ENCODE peak calls at places on chromosomes 13 and 19, in eight cellular contexts. D, U, A, N, S, T, Q and Y are unnamed samples.

GRCh38 chr13:53174550-53174949 is 145.9 kb downstream of the OLFM4 start:
- DNase-seq in Q (no peak), T (no peak), S (no peak), D (no peak), N (no peak), A (no peak), U (no peak), Y (no peak)

GRCh38 chr13:33893559-33893958 is 75.6 kb downstream of the RFC3 start:
- DNase-seq in U (no peak), D (no peak), A (no peak), S (no peak), T (no peak), N (no peak), Q (no peak), Y (no peak)

GRCh38 chr19:49921871-49922755 is 6.9 kb upstream of the ATF5 start:
- DNase-seq in Q (no peak), S (no peak), U (peak), N (no peak), A (peak), D (no peak), T (no peak), Y (no peak)

GRCh38 chr19:5287066-5287465 is 53.5 kb downstream of the PTPRS start:
- DNase-seq in U (no peak), T (no peak), Q (no peak), N (no peak), A (no peak), D (no peak), S (no peak), Y (no peak)

GRCh38 chr13:60398949-60399589 is 2.0 kb downstream of the TDRD3 start:
- DNase-seq in D (no peak), T (no peak), Q (no peak), A (no peak), S (no peak), U (peak), N (peak), Y (no peak)

GRCh38 chr13:39876258-39876657 is 220.8 kb downstream of the COG6 start:
- DNase-seq in Q (no peak), N (no peak), D (no peak), S (no peak), U (peak), A (peak), T (no peak), Y (peak)

GRCh38 chr13:110653271-110653670 is 37.9 kb downstream of the NAXD start:
- DNase-seq in S (no peak), Q (no peak), D (no peak), U (no peak), N (no peak), A (no peak), T (no peak), Y (no peak)

GRCh38 chr13:33087790-33088189 is 71.6 kb downstream of the KL start:
- DNase-seq in T (no peak), A (no peak), U (peak), S (no peak), D (no peak), Q (no peak), N (no peak), Y (no peak)

GRCh38 chr19:39341720-39342604 is at the start of gene SAMD4B:
- DNase-seq in D (peak), A (peak), Q (peak), N (peak), U (peak), S (peak), T (peak), Y (peak)

GRCh38 chr19:42311612-42312160 is 1.4 kb upstream of the TMEM145 start:
- DNase-seq in T (no peak), D (no peak), S (no peak), Q (no peak), N (no peak), U (no peak), A (no peak), Y (no peak)

GRCh38 chr13:36395280-36395679 is 37.0 kb upstream of the CCNA1 start:
- DNase-seq in A (peak), Q (no peak), U (peak), T (no peak), N (no peak), D (no peak), S (no peak), Y (peak)

GRCh38 chr13:28346136-28346535 is 148.8 kb downstream of the FLT1 start:
- DNase-seq in N (no peak), D (no peak), S (no peak), A (no peak), T (no peak), U (no peak), Q (no peak), Y (no peak)

GRCh38 chr19:16893686-16893990 is 4.8 kb downstream of the F2RL3 start:
- DNase-seq in U (no peak), N (no peak), Q (peak), S (no peak), A (no peak), D (no peak), T (no peak), Y (no peak)

GRCh38 chr19:13459351-13459750 is 46.9 kb downstream of the CACNA1A start:
- DNase-seq in D (no peak), T (no peak), S (no peak), Q (no peak), N (no peak), A (no peak), U (no peak), Y (no peak)

GRCh38 chr19:50413531-50413930 is 5.2 kb upstream of the SPIB start:
- DNase-seq in D (no peak), N (no peak), Q (no peak), A (no peak), S (no peak), T (no peak), U (no peak), Y (no peak)

GRCh38 chr19:1244693-1245451 is 3.3 kb downstream of the ATP5F1D start:
- DNase-seq in U (no peak), D (peak), Q (peak), A (no peak), T (peak), S (no peak), N (peak), Y (no peak)

GRCh38 chr19:44839272-44839671 is 6.8 kb upstream of the NECTIN2 start:
- DNase-seq in Q (no peak), D (no peak), N (no peak), S (no peak), T (no peak), U (no peak), A (no peak), Y (no peak)

GRCh38 chr13:82614086-82614485 is 1268.2 kb downstream of the SLITRK1 start:
- DNase-seq in Q (no peak), A (no peak), U (no peak), T (no peak), S (no peak), D (no peak), N (no peak), Y (no peak)

GRCh38 chr13:99385161-99385560 is 78.0 kb upstream of the GPR183 start:
- DNase-seq in Q (no peak), D (peak), S (no peak), U (no peak), N (no peak), T (no peak), A (no peak), Y (no peak)

GRCh38 chr13:109874921-109875454 is 88.6 kb upstream of the IRS2 start:
- DNase-seq in A (peak), N (no peak), T (no peak), S (peak), D (no peak), U (peak), Q (no peak), Y (peak)

GRCh38 chr19:33725567-33725966 is 71.1 kb upstream of the KCTD15 start:
- DNase-seq in D (no peak), Q (no peak), S (no peak), T (no peak), U (no peak), N (no peak), A (no peak), Y (no peak)

GRCh38 chr13:102197193-102197592 is 204.7 kb downstream of the FGF14 start:
- DNase-seq in T (no peak), U (no peak), D (no peak), A (no peak), N (no peak), Q (no peak), S (no peak), Y (no peak)

GRCh38 chr13:96089139-96089538 is 768 bp upstream of the HS6ST3 start:
- DNase-seq in Q (no peak), S (no peak), U (no peak), N (no peak), T (no peak), A (no peak), D (no peak), Y (no peak)

GRCh38 chr13:50730496-50731171 is 112.9 kb downstream of the DLEU7 start:
- DNase-seq in Q (no peak), D (no peak), S (no peak), T (no peak), U (no peak), A (no peak), N (no peak), Y (no peak)

GRCh38 chr19:50702870-50703829 is 16.5 kb downstream of the SHANK1 start:
- DNase-seq in A (no peak), D (no peak), S (no peak), N (no peak), U (peak), Q (no peak), T (no peak), Y (no peak)

GRCh38 chr13:67134322-67135129 is 95.6 kb downstream of the PCDH9 start:
- DNase-seq in Q (no peak), N (no peak), A (no peak), T (no peak), U (peak), D (no peak), S (no peak), Y (no peak)

GRCh38 chr19:32651729-32652140 is 23.2 kb downstream of the ANKRD27 start:
- DNase-seq in Q (no peak), D (no peak), A (no peak), T (peak), S (no peak), N (peak), U (no peak), Y (no peak)

GRCh38 chr19:1360818-1361461 is 22.8 kb upstream of the NDUFS7 start:
- DNase-seq in N (no peak), S (no peak), T (peak), U (peak), A (peak), D (peak), Q (peak), Y (peak)

GRCh38 chr19:45061965-45062364 is 14.3 kb downstream of the ZNF296 start:
- DNase-seq in U (no peak), D (no peak), A (no peak), N (no peak), Q (no peak), S (no peak), T (no peak), Y (no peak)

GRCh38 chr13:79530270-79530669 is 49.3 kb downstream of the NDFIP2 start:
- DNase-seq in N (no peak), Q (no peak), S (no peak), D (no peak), T (no peak), U (no peak), A (no peak), Y (no peak)

GRCh38 chr13:40165533-40165932 is 500.9 kb downstream of the FOXO1 start:
- DNase-seq in A (no peak), D (no peak), Q (no peak), S (no peak), T (no peak), U (no peak), N (no peak), Y (no peak)

GRCh38 chr13:59478908-59479307 is 684.8 kb downstream of the DIAPH3 start:
- DNase-seq in D (no peak), S (no peak), A (no peak), Q (no peak), N (no peak), T (no peak), U (no peak), Y (no peak)

GRCh38 chr13:94988654-94989053 is 276.3 kb upstream of the SOX21 start:
- DNase-seq in A (no peak), D (no peak), U (peak), T (no peak), N (no peak), Q (no peak), S (no peak), Y (no peak)

GRCh38 chr19:9906475-9907087 is 29.7 kb downstream of the OLFM2 start:
- DNase-seq in Q (no peak), D (no peak), A (no peak), N (no peak), T (no peak), U (no peak), S (no peak), Y (no peak)

GRCh38 chr13:57629391-57629804 is 2.1 kb upstream of the PCDH17 start:
- DNase-seq in U (peak), D (no peak), N (no peak), T (no peak), Q (peak), A (no peak), S (no peak), Y (no peak)

GRCh38 chr13:31835932-31836331 is 96.6 kb downstream of the RXFP2 start:
- DNase-seq in D (no peak), N (no peak), A (no peak), T (no peak), U (peak), Q (no peak), S (no peak), Y (peak)

GRCh38 chr13:50448535-50448981 is 394.9 kb downstream of the DLEU7 start:
- DNase-seq in T (no peak), N (no peak), A (no peak), Q (no peak), S (no peak), D (no peak), U (no peak), Y (no peak)

GRCh38 chr19:54114340-54114826 is 1.1 kb downstream of the TFPT start:
- DNase-seq in D (no peak), A (no peak), S (no peak), U (peak), Q (no peak), N (peak), T (no peak), Y (no peak)

GRCh38 chr19:52369463-52370340 is at the start of gene ZNF880:
- DNase-seq in U (peak), A (peak), N (peak), T (peak), S (peak), D (peak), Q (peak), Y (peak)

DNA sequence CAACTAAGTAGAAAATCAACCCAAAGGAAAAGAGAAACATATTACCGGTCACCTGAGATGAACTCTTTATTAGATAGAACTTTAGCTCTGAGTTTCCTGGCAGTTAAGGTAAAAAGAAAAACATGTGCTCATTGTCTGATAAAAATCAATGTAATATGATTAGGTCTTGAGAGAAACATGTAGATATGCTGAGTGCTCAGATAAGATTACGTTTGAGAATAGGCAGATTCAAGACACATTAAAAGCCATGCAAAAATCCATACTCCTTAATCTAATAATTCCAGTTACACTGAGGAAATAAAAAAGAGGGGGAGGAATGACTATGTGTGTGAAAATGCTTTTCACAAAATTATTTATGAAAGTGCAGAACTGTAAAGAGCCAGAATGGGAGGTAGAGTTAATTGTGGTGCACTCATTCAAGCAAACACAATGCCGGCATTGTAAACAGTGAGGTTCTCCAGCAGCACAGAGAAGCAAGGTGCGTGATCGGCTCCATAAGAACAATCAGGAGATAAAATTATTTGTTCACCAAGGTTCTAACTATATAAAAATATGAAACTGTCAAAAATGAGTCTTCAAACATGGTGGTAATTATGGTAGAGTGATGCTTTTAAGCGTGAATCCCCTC is 88.8 kb downstream of the MBNL2 start:
- DNase-seq in U (no peak), D (no peak), S (no peak), A (no peak), Q (no peak), T (no peak), N (no peak), Y (no peak)
- H3K4me3 ChIP-seq in U (no peak), D (no peak), S (no peak), A (no peak), Q (no peak), T (no peak), N (no peak), Y (no peak)

GRCh38 chr13:106846571-106846970 is 278.6 kb upstream of the ARGLU1 start:
- DNase-seq in A (no peak), S (no peak), U (no peak), N (no peak), Q (no peak), T (no peak), D (no peak), Y (no peak)
- H3K4me3 ChIP-seq in A (no peak), S (no peak), U (no peak), N (no peak), Q (no peak), T (no peak), D (no peak), Y (no peak)

DNA sequence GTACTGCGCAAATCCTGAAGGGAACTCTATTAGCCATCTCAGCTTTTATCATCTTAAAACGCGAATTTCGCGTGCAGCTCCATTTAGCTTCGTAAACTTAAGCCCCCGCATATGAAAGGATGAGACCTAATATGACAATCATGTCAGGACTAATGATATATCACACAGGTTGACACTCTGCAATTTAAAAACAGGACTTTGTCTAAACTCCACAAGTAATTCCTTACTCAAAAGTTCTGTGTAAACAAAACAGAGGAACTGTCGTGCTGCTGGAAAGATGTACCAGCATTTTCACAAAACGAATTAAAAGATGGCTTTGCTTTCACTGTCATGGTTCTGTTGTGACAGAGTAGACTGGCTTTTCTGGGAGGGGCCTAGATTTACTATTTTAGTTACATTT is 747 bp downstream of the LACC1 start:
- DNase-seq in A (no peak), Q (no peak), U (no peak), S (no peak), T (no peak), D (no peak), N (no peak), Y (no peak)
- H3K4me3 ChIP-seq in A (peak), Q (peak), U (peak), S (peak), T (peak), D (no peak), N (peak), Y (peak)

DNA sequence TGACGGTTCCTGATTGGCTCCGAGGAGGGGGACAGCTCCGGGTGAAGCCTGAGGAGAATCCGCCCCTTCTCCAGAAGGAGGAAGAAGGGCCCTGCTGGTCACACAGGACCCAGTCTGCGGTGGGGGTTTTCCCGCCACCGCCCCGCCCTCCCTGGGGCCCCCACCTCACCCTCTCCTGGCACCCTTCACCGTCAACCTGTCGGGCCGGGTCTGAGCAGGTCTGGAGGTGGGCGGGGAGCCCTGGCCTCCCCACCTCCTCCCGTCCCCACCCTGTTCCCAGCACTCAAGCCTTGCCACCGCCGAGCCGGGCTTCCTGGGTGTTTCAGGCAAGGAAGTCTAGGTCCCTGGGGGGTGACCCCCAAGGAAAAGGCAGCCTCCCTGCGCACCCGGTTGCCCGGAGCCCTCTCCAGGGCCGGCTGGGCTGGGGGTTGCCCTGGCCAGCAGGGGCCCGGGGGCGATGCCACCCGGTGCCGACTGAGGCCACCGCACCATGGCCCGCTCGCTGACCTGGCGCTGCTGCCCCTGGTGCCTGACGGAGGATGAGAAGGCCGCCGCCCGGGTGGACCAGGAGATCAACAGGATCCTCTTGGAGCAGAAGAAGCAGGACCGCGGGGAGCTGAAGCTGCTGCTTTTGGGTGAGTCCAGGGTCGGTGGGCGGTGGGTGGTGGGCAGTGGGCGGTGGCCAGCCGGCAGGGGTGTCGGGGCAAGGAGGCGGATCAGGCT is at the start of gene GNA15:
- DNase-seq in Q (no peak), N (peak), D (no peak), S (no peak), A (no peak), T (no peak), U (no peak), Y (no peak)
- H3K4me3 ChIP-seq in Q (peak), N (peak), D (peak), S (peak), A (no peak), T (peak), U (no peak), Y (no peak)

GRCh38 chr19:18848860-18849661 is 17.3 kb downstream of the UPF1 start:
- DNase-seq in U (peak), Q (peak), D (peak), N (no peak), A (no peak), T (peak), S (peak), Y (no peak)
- H3K4me3 ChIP-seq in U (peak), Q (peak), D (no peak), N (no peak), A (no peak), T (peak), S (peak), Y (no peak)

GRCh38 chr13:92473736-92474465 is 752.7 kb upstream of the GPC6 start:
- DNase-seq in N (no peak), T (no peak), S (no peak), Q (no peak), A (no peak), D (no peak), U (no peak), Y (no peak)
- H3K4me3 ChIP-seq in N (no peak), T (no peak), S (no peak), Q (no peak), A (no peak), D (no peak), U (no peak), Y (no peak)

GRCh38 chr19:18790566-18791314 is at the start of gene COMP:
- DNase-seq in Q (no peak), S (no peak), U (no peak), D (no peak), N (no peak), A (no peak), T (no peak), Y (no peak)
- H3K4me3 ChIP-seq in Q (peak), S (peak), U (no peak), D (no peak), N (peak), A (peak), T (peak), Y (peak)